ENCODE peak calls at places on chromosomes 11 and 22, in four cellular contexts. Z, V, Q and W are unnamed samples.

GRCh38 chr11:95192717-95193116 is 38.3 kb downstream of the SESN3 start:
- DNase-seq in Z (no peak), V (no peak), Q (no peak), W (no peak)

GRCh38 chr11:123195182-123196059 is at the start of gene CLMP:
- DNase-seq in Z (no peak), V (no peak), Q (no peak), W (peak; percentile 73)

GRCh38 chr11:12330491-12331231 is 46.7 kb upstream of the PARVA start:
- DNase-seq in Z (no peak), V (no peak), Q (no peak), W (no peak)

GRCh38 chr11:84163115-84163514 is 876.9 kb upstream of the CCDC90B start:
- DNase-seq in Z (no peak), V (no peak), Q (no peak), W (no peak)

GRCh38 chr11:47724041-47724729 is 9.0 kb upstream of the AGBL2 start:
- DNase-seq in Z (no peak), V (no peak), Q (no peak), W (no peak)

GRCh38 chr11:130555251-130555841 is 106.9 kb downstream of the ADAMTS15 start:
- DNase-seq in Z (no peak), V (no peak), Q (no peak), W (no peak)

GRCh38 chr11:79430280-79430679 is 10.6 kb downstream of the TENM4 start:
- DNase-seq in Z (no peak), V (no peak), Q (no peak), W (no peak)

GRCh38 chr11:13928566-13929251 is 33.8 kb upstream of the SPON1 start:
- DNase-seq in Z (no peak), V (no peak), Q (no peak), W (no peak)

GRCh38 chr11:35390737-35391682 is 28.3 kb downstream of the SLC1A2 start:
- DNase-seq in Z (no peak), V (no peak), Q (no peak), W (no peak)

GRCh38 chr11:12318791-12319733 is 58.3 kb upstream of the PARVA start:
- DNase-seq in Z (peak; percentile 93), V (no peak), Q (no peak), W (no peak)

GRCh38 chr11:91717169-91717568 is 507.4 kb upstream of the FAT3 start:
- DNase-seq in Z (no peak), V (no peak), Q (no peak), W (no peak)

GRCh38 chr22:41683616-41684015 is 5.1 kb downstream of the SNU13 start:
- DNase-seq in Z (no peak), V (no peak), Q (no peak), W (no peak)

GRCh38 chr11:78194490-78194889 is 5.8 kb downstream of the USP35 start:
- DNase-seq in Z (no peak), V (no peak), Q (no peak), W (no peak)

GRCh38 chr11:4606231-4607015 is 1.6 kb downstream of the TRIM68 start:
- DNase-seq in Z (no peak), V (no peak), Q (no peak), W (no peak)

GRCh38 chr11:61803889-61804647 is 11.4 kb downstream of the FEN1 start:
- DNase-seq in Z (no peak), V (no peak), Q (no peak), W (no peak)

GRCh38 chr11:76005746-76006145 is 190.7 kb downstream of the UVRAG start:
- DNase-seq in Z (no peak), V (no peak), Q (no peak), W (no peak)

GRCh38 chr11:7579226-7579825 is 65.5 kb downstream of the PPFIBP2 start:
- DNase-seq in Z (no peak), V (no peak), Q (no peak), W (no peak)

GRCh38 chr11:69321877-69322350 is 28.0 kb downstream of the MYEOV start:
- DNase-seq in Z (no peak), V (no peak), Q (no peak), W (no peak)

GRCh38 chr11:60871378-60872061 is 4.2 kb downstream of the ZP1 start:
- DNase-seq in Z (no peak), V (no peak), Q (no peak), W (no peak)

GRCh38 chr11:29173660-29174062 is 843.2 kb downstream of the KCNA4 start:
- DNase-seq in Z (no peak), V (no peak), Q (no peak), W (no peak)

GRCh38 chr22:45972868-45973212 is 4.1 kb downstream of the WNT7B start:
- DNase-seq in Z (no peak), V (no peak), Q (no peak), W (no peak)

GRCh38 chr11:73907191-73907590 is 30.4 kb downstream of the PAAF1 start:
- DNase-seq in Z (no peak), V (no peak), Q (no peak), W (no peak)

GRCh38 chr11:112279901-112280267 is 19.2 kb upstream of the PLET1 start:
- DNase-seq in Z (no peak), V (peak; percentile 70), Q (peak; percentile 56), W (peak; percentile 70)

GRCh38 chr11:1060885-1061616 is 13.6 kb upstream of the MUC2 start:
- DNase-seq in Z (no peak), V (no peak), Q (no peak), W (no peak)

GRCh38 chr11:95501761-95502266 is 270.8 kb upstream of the SESN3 start:
- DNase-seq in Z (no peak), V (no peak), Q (no peak), W (no peak)